ENCODE peak calls at places on chromosomes 2 and 18, in five cellular contexts. One of them, this sample, is unnamed.

GRCh38 chr2:138516030-138516704 is 14.6 kb downstream of the SPOPL start:
- DNase-seq in aorta: no peak
- DNase-seq in uterus: no peak
- DNase-seq in skeletal muscle cell: no peak
- DNase-seq in HFF-Myc: no peak
- DNase-seq in this sample: peak; percentile 39

GRCh38 chr2:169315357-169315756 is 47.0 kb downstream of the LRP2 start:
- DNase-seq in HFF-Myc: no peak
- DNase-seq in uterus: no peak
- DNase-seq in skeletal muscle cell: no peak
- DNase-seq in aorta: no peak
- DNase-seq in this sample: no peak

GRCh38 chr18:26746284-26747130 is 119.0 kb downstream of the AQP4 start:
- DNase-seq in uterus: no peak
- DNase-seq in aorta: no peak
- DNase-seq in HFF-Myc: no peak
- DNase-seq in skeletal muscle cell: peak; percentile 4
- DNase-seq in this sample: no peak

GRCh38 chr2:102367331-102367971 is 11.9 kb downstream of the IL18R1 start:
- DNase-seq in aorta: no peak
- DNase-seq in HFF-Myc: no peak
- DNase-seq in skeletal muscle cell: no peak
- DNase-seq in uterus: no peak
- DNase-seq in this sample: no peak

GRCh38 chr2:27220091-27220490 is 2.9 kb downstream of the CAD start:
- DNase-seq in uterus: no peak
- DNase-seq in aorta: peak; percentile 34
- DNase-seq in skeletal muscle cell: no peak
- DNase-seq in HFF-Myc: no peak
- DNase-seq in this sample: no peak

GRCh38 chr2:26088038-26088643 is 54.3 kb downstream of the RAB10 start:
- DNase-seq in uterus: no peak
- DNase-seq in aorta: no peak
- DNase-seq in skeletal muscle cell: no peak
- DNase-seq in HFF-Myc: no peak
- DNase-seq in this sample: no peak

GRCh38 chr2:70553334-70553583 is 367 bp downstream of the TGFA start:
- DNase-seq in HFF-Myc: no peak
- DNase-seq in aorta: no peak
- DNase-seq in uterus: no peak
- DNase-seq in skeletal muscle cell: no peak
- DNase-seq in this sample: no peak

GRCh38 chr2:40199758-40200157 is 252.1 kb downstream of the SLC8A1 start:
- DNase-seq in skeletal muscle cell: no peak
- DNase-seq in HFF-Myc: no peak
- DNase-seq in aorta: no peak
- DNase-seq in uterus: no peak
- DNase-seq in this sample: no peak

GRCh38 chr2:70717431-70718038 is 50.5 kb downstream of the ADD2 start:
- DNase-seq in skeletal muscle cell: no peak
- DNase-seq in HFF-Myc: no peak
- DNase-seq in uterus: no peak
- DNase-seq in aorta: no peak
- DNase-seq in this sample: no peak

GRCh38 chr2:205650450-205650849 is 31.9 kb upstream of the NRP2 start:
- DNase-seq in uterus: no peak
- DNase-seq in HFF-Myc: peak; percentile 79
- DNase-seq in skeletal muscle cell: peak; percentile 60
- DNase-seq in aorta: no peak
- DNase-seq in this sample: peak; percentile 61

GRCh38 chr2:15941970-15942710 is 1.8 kb downstream of the MYCN start:
- DNase-seq in aorta: peak; percentile 77
- DNase-seq in skeletal muscle cell: no peak
- DNase-seq in HFF-Myc: no peak
- DNase-seq in uterus: peak; percentile 16
- DNase-seq in this sample: no peak

GRCh38 chr2:159030674-159031380 is 62.4 kb downstream of the TANC1 start:
- DNase-seq in aorta: no peak
- DNase-seq in uterus: peak; percentile 80
- DNase-seq in HFF-Myc: no peak
- DNase-seq in skeletal muscle cell: peak; percentile 39
- DNase-seq in this sample: peak; percentile 43

GRCh38 chr2:172996387-172996961 is 79.2 kb upstream of the MAP3K20 start:
- DNase-seq in skeletal muscle cell: no peak
- DNase-seq in uterus: no peak
- DNase-seq in HFF-Myc: no peak
- DNase-seq in aorta: no peak
- DNase-seq in this sample: no peak

GRCh38 chr2:233926806-233927205 is 9.6 kb downstream of the TRPM8 start:
- DNase-seq in aorta: no peak
- DNase-seq in HFF-Myc: no peak
- DNase-seq in uterus: no peak
- DNase-seq in skeletal muscle cell: no peak
- DNase-seq in this sample: no peak

GRCh38 chr2:179861777-179862117 is 335 bp upstream of the ZNF385B start:
- DNase-seq in uterus: peak; percentile 11
- DNase-seq in aorta: peak; percentile 77
- DNase-seq in HFF-Myc: no peak
- DNase-seq in skeletal muscle cell: no peak
- DNase-seq in this sample: no peak

GRCh38 chr18:7177131-7177744 is 53.7 kb upstream of the LRRC30 start:
- DNase-seq in uterus: peak; percentile 41
- DNase-seq in HFF-Myc: peak; percentile 38
- DNase-seq in aorta: no peak
- DNase-seq in skeletal muscle cell: peak; percentile 47
- DNase-seq in this sample: peak; percentile 28

GRCh38 chr2:1727796-1728474 is 16.4 kb downstream of the PXDN start:
- DNase-seq in HFF-Myc: no peak
- DNase-seq in aorta: peak; percentile 40
- DNase-seq in uterus: peak; percentile 12
- DNase-seq in skeletal muscle cell: no peak
- DNase-seq in this sample: no peak

GRCh38 chr2:7203056-7203467 is 285.9 kb downstream of the RNF144A start:
- DNase-seq in skeletal muscle cell: peak; percentile 20
- DNase-seq in aorta: no peak
- DNase-seq in uterus: peak; percentile 38
- DNase-seq in HFF-Myc: peak; percentile 42
- DNase-seq in this sample: peak; percentile 32

GRCh38 chr18:2083691-2084090 is 487.6 kb downstream of the METTL4 start:
- DNase-seq in skeletal muscle cell: no peak
- DNase-seq in uterus: no peak
- DNase-seq in aorta: no peak
- DNase-seq in HFF-Myc: no peak
- DNase-seq in this sample: no peak

GRCh38 chr2:43073373-43073772 is 153.0 kb downstream of the ZFP36L2 start:
- DNase-seq in HFF-Myc: no peak
- DNase-seq in uterus: peak; percentile 58
- DNase-seq in aorta: peak; percentile 70
- DNase-seq in skeletal muscle cell: peak; percentile 83
- DNase-seq in this sample: no peak

GRCh38 chr2:37389984-37390765 is 45.7 kb downstream of the QPCT start:
- DNase-seq in aorta: no peak
- DNase-seq in skeletal muscle cell: peak; percentile 76
- DNase-seq in HFF-Myc: peak; percentile 87
- DNase-seq in uterus: peak; percentile 33
- DNase-seq in this sample: peak; percentile 92

GRCh38 chr2:86223098-86223681 is 23.9 kb downstream of the MRPL35 start:
- DNase-seq in skeletal muscle cell: peak; percentile 52
- DNase-seq in HFF-Myc: no peak
- DNase-seq in aorta: peak; percentile 87
- DNase-seq in uterus: peak; percentile 80
- DNase-seq in this sample: no peak

GRCh38 chr2:32937602-32938450 is 8.9 kb upstream of the LTBP1 start:
- DNase-seq in HFF-Myc: no peak
- DNase-seq in uterus: no peak
- DNase-seq in aorta: no peak
- DNase-seq in skeletal muscle cell: no peak
- DNase-seq in this sample: no peak

GRCh38 chr2:179097131-179097530 is 47.2 kb upstream of the CCDC141 start:
- DNase-seq in skeletal muscle cell: no peak
- DNase-seq in uterus: no peak
- DNase-seq in HFF-Myc: no peak
- DNase-seq in aorta: no peak
- DNase-seq in this sample: no peak

GRCh38 chr2:229686122-229686919 is 28.0 kb downstream of the DNER start:
- DNase-seq in uterus: no peak
- DNase-seq in skeletal muscle cell: no peak
- DNase-seq in HFF-Myc: peak; percentile 11
- DNase-seq in aorta: no peak
- DNase-seq in this sample: no peak

GRCh38 chr2:233423436-233423860 is 69.2 kb downstream of the DGKD start:
- DNase-seq in skeletal muscle cell: no peak
- DNase-seq in uterus: no peak
- DNase-seq in HFF-Myc: no peak
- DNase-seq in aorta: no peak
- DNase-seq in this sample: no peak

GRCh38 chr2:104443137-104443536 is 410.8 kb upstream of the POU3F3 start:
- DNase-seq in HFF-Myc: no peak
- DNase-seq in uterus: no peak
- DNase-seq in skeletal muscle cell: no peak
- DNase-seq in aorta: no peak
- DNase-seq in this sample: no peak

GRCh38 chr2:48601349-48601748 is 16.3 kb upstream of the GTF2A1L start:
- DNase-seq in skeletal muscle cell: no peak
- DNase-seq in uterus: no peak
- DNase-seq in HFF-Myc: no peak
- DNase-seq in aorta: no peak
- DNase-seq in this sample: no peak

GRCh38 chr2:28082131-28082530 is 191.6 kb downstream of the BABAM2 start:
- DNase-seq in HFF-Myc: no peak
- DNase-seq in uterus: no peak
- DNase-seq in skeletal muscle cell: no peak
- DNase-seq in aorta: no peak
- DNase-seq in this sample: no peak

GRCh38 chr2:101307503-101307902 is 998 bp downstream of the RNF149 start:
- DNase-seq in HFF-Myc: no peak
- DNase-seq in aorta: no peak
- DNase-seq in uterus: no peak
- DNase-seq in skeletal muscle cell: no peak
- DNase-seq in this sample: no peak

GRCh38 chr2:178163395-178163794 is 30.9 kb upstream of the OSBPL6 start:
- DNase-seq in uterus: no peak
- DNase-seq in HFF-Myc: no peak
- DNase-seq in skeletal muscle cell: no peak
- DNase-seq in aorta: no peak
- DNase-seq in this sample: no peak

GRCh38 chr2:81078102-81078501 is 773.5 kb upstream of the LRRTM1 start:
- DNase-seq in HFF-Myc: no peak
- DNase-seq in uterus: no peak
- DNase-seq in skeletal muscle cell: no peak
- DNase-seq in aorta: no peak
- DNase-seq in this sample: no peak

GRCh38 chr18:58044370-58045264 is 591 bp downstream of the NEDD4L start:
- DNase-seq in aorta: peak; percentile 78
- DNase-seq in uterus: peak; percentile 39
- DNase-seq in skeletal muscle cell: no peak
- DNase-seq in HFF-Myc: no peak
- DNase-seq in this sample: no peak

GRCh38 chr2:175151791-175152190 is 16.2 kb downstream of the ATF2 start:
- DNase-seq in aorta: no peak
- DNase-seq in skeletal muscle cell: no peak
- DNase-seq in HFF-Myc: no peak
- DNase-seq in uterus: no peak
- DNase-seq in this sample: no peak

GRCh38 chr18:56489901-56490300 is 148.5 kb downstream of the TXNL1 start:
- DNase-seq in aorta: no peak
- DNase-seq in HFF-Myc: no peak
- DNase-seq in uterus: no peak
- DNase-seq in skeletal muscle cell: no peak
- DNase-seq in this sample: no peak

GRCh38 chr2:30823452-30823851 is 16.2 kb upstream of the CAPN13 start:
- DNase-seq in HFF-Myc: no peak
- DNase-seq in aorta: no peak
- DNase-seq in skeletal muscle cell: no peak
- DNase-seq in uterus: no peak
- DNase-seq in this sample: no peak

GRCh38 chr18:48713302-48713701 is 174.5 kb downstream of the CTIF start:
- DNase-seq in aorta: peak; percentile 77
- DNase-seq in HFF-Myc: no peak
- DNase-seq in uterus: peak; percentile 86
- DNase-seq in skeletal muscle cell: peak; percentile 71
- DNase-seq in this sample: no peak
- H3K4me3 ChIP-seq in aorta: no peak overlapping the region
- H3K4me3 ChIP-seq in HFF-Myc: no peak overlapping the region
- H3K4me3 ChIP-seq in uterus: no peak overlapping the region
- H3K4me3 ChIP-seq in skeletal muscle cell: no peak overlapping the region
- H3K4me3 ChIP-seq in this sample: no peak overlapping the region

DNA sequence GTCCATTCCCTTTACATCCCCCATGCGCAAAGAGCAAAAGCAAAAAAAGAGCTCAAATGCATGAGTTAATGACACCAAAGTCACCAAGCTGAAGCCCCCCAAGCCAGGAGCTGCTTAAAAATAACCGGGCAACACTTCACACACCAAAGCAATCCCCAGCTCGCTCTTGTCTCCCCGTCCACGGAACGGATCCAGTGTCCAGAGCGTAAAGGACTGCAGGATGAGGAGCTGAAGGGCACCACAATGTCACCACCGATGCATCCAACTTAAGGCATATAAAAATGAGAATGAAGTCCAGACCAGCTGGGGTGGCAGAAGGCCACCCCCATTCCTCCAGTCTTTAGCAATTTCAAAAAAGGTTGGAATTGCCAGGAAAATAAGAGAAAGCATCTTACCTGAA is 8.7 kb downstream of the SMAD7 start:
- DNase-seq in uterus: no peak
- DNase-seq in skeletal muscle cell: no peak
- DNase-seq in HFF-Myc: no peak
- DNase-seq in aorta: no peak
- DNase-seq in this sample: no peak
- H3K4me3 ChIP-seq in uterus: no peak overlapping the region
- H3K4me3 ChIP-seq in skeletal muscle cell: no peak overlapping the region
- H3K4me3 ChIP-seq in HFF-Myc: no peak overlapping the region
- H3K4me3 ChIP-seq in aorta: no peak overlapping the region
- H3K4me3 ChIP-seq in this sample: peak overlapping the region; percentile 42

DNA sequence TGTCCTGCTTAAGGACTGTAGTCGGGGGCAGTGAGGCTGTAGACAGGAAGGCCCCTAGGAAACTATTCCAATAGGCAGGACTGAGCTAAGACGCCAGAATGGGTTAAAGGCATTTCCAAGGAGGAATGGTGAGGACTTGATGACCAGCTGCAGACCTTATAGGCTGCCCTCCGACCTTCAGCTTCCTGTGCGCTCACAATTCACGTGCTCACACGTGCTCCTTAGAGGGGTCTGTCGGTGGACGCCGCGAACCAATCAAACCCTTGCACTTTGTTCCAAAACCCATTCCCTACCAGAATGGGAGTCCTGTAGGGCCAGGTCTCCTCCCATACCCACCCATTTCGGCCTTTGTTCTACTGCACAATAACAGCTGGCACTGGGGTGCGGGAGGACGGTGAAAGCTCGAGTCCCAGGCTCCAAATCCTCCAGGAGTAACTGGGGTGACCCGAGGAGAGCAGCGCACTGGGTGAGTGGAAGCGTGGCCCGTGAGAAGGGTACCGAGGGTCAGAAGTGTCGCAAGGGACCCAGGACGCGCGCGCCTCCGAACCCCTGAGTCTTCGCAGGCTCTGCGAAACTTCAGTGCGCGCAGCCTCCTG is 12.9 kb downstream of the SIX3 start:
- DNase-seq in aorta: no peak
- DNase-seq in skeletal muscle cell: no peak
- DNase-seq in uterus: no peak
- DNase-seq in HFF-Myc: no peak
- DNase-seq in this sample: no peak
- H3K4me3 ChIP-seq in aorta: no peak overlapping the region
- H3K4me3 ChIP-seq in skeletal muscle cell: peak overlapping the region; percentile 3
- H3K4me3 ChIP-seq in uterus: no peak overlapping the region
- H3K4me3 ChIP-seq in HFF-Myc: no peak overlapping the region
- H3K4me3 ChIP-seq in this sample: no peak overlapping the region

GRCh38 chr2:19739256-19739655 is 162.5 kb downstream of the TTC32 start:
- DNase-seq in HFF-Myc: no peak
- DNase-seq in uterus: no peak
- DNase-seq in aorta: no peak
- DNase-seq in skeletal muscle cell: no peak
- DNase-seq in this sample: no peak
- H3K4me3 ChIP-seq in HFF-Myc: no peak overlapping the region
- H3K4me3 ChIP-seq in uterus: no peak overlapping the region
- H3K4me3 ChIP-seq in aorta: no peak overlapping the region
- H3K4me3 ChIP-seq in skeletal muscle cell: no peak overlapping the region
- H3K4me3 ChIP-seq in this sample: no peak overlapping the region